ENCODE peak calls at places on chromosomes 16 and 17, in four cellular contexts. R is MM.1S; A is CD8-positive, alpha-beta T cell; Z is GM23338. L is an unnamed sample.

GRCh38 chr17:71237903-71238538 is 882.8 kb upstream of the SOX9 start:
- DNase-seq in R (no peak), Z (no peak), A (no peak), L (no peak)

GRCh38 chr16:54846761-54847160 is 83.9 kb upstream of the IRX5 start:
- DNase-seq in A (no peak), R (peak; percentile 79), Z (no peak), L (no peak)

GRCh38 chr16:1119129-1119528 is 23.1 kb upstream of the C1QTNF8 start:
- DNase-seq in A (no peak), R (no peak), Z (no peak), L (no peak)

GRCh38 chr16:68096491-68096890 is 11.3 kb downstream of the NFATC3 start:
- DNase-seq in R (no peak), A (no peak), Z (no peak), L (no peak)

GRCh38 chr16:3020604-3021448 is 658 bp downstream of the TNFRSF12A start:
- DNase-seq in R (peak; percentile 11), Z (peak; percentile 95), A (peak; percentile 71), L (peak; percentile 88)

GRCh38 chr17:11308550-11308949 is 67.5 kb downstream of the SHISA6 start:
- DNase-seq in Z (no peak), R (no peak), A (no peak), L (no peak)

GRCh38 chr17:33667052-33667509 is 374.0 kb upstream of the ASIC2 start:
- DNase-seq in A (no peak), Z (no peak), R (peak; percentile 63), L (no peak)

GRCh38 chr16:22757202-22757601 is 56.8 kb upstream of the HS3ST2 start:
- DNase-seq in Z (no peak), A (no peak), R (no peak), L (no peak)

GRCh38 chr16:50455288-50455845 is 86.6 kb upstream of the BRD7 start:
- DNase-seq in A (no peak), R (no peak), Z (no peak), L (no peak)

GRCh38 chr16:19363741-19364140 is 53.9 kb upstream of the TMC5 start:
- DNase-seq in Z (no peak), R (no peak), A (no peak), L (no peak)

GRCh38 chr17:323721-324139 is 28.9 kb downstream of the RPH3AL start:
- DNase-seq in A (no peak), R (no peak), Z (no peak), L (no peak)

GRCh38 chr17:43468746-43469544 is 14.8 kb upstream of the DHX8 start:
- DNase-seq in A (no peak), R (no peak), Z (no peak), L (no peak)

GRCh38 chr17:36731091-36731490 is 129.7 kb downstream of the MRM1 start:
- DNase-seq in Z (no peak), R (no peak), A (no peak), L (no peak)

GRCh38 chr17:64157669-64158180 is 27.8 kb upstream of the ERN1 start:
- DNase-seq in A (no peak), Z (peak; percentile 11), R (no peak), L (no peak)

DNA sequence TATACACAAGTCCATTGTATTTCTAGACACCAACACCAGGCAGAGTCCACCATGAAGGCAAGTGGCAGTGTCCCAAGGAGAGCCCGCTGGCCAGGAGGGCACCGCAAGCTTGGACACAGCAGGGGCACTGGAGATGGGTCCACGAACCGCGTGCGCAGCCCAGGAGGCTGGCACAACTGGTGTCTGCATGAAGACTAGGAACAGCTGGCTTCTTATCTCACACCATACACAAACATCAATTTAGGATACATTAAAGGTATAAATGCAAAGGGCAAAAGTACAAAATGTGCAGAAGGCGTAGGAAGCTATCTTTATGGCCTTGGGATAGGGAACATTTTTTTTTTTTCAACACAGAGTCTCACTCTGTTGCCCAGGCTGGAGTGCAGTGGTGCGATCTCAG is 52.4 kb downstream of the ANKRD11 start:
- DNase-seq in Z (no peak), A (no peak), R (no peak), L (no peak)
- H3K4me1 ChIP-seq in Z (peaks cover 54% of the 10 kb centered on the region), A (peaks cover 91% of the 10 kb centered on the region), R (no peaks in the 10 kb centered on the region), L (peaks cover 14% of the 10 kb centered on the region)

GRCh38 chr16:71648162-71648561 is 22.2 kb downstream of the MARVELD3 start:
- DNase-seq in R (no peak), A (no peak), Z (no peak), L (no peak)

GRCh38 chr16:71648921-71649320 is 22.9 kb downstream of the MARVELD3 start:
- DNase-seq in A (no peak), R (no peak), Z (peak; percentile 69), L (no peak)

GRCh38 chr16:71647391-71647790 is 21.4 kb downstream of the MARVELD3 start:
- DNase-seq in A (no peak), R (no peak), Z (no peak), L (no peak)

GRCh38 chr16:71645450-71645849 is 19.5 kb downstream of the MARVELD3 start:
- DNase-seq in R (peak; percentile 38), A (no peak), Z (peak; percentile 70), L (no peak)
- TF ChIP-seq CTCF in R (peak; percentile 57), A (no peak), Z (peak; percentile 75), L (no peak)

GRCh38 chr17:75548839-75549238 is 23.3 kb downstream of the LLGL2 start:
- DNase-seq in A (no peak), Z (no peak), R (no peak), L (no peak)
- H3K4me1 ChIP-seq in A (no peaks in the 10 kb centered on the region), Z (peaks cover 7% of the 10 kb centered on the region), R (no peaks in the 10 kb centered on the region), L (no peaks in the 10 kb centered on the region)

GRCh38 chr16:70611224-70611598 is 35.1 kb upstream of the IL34 start:
- DNase-seq in R (no peak), Z (peak; percentile 90), A (no peak), L (no peak)
- TF ChIP-seq CTCF in R (no peak), Z (peak; percentile 20), A (no peak), L (no peak)

DNA sequence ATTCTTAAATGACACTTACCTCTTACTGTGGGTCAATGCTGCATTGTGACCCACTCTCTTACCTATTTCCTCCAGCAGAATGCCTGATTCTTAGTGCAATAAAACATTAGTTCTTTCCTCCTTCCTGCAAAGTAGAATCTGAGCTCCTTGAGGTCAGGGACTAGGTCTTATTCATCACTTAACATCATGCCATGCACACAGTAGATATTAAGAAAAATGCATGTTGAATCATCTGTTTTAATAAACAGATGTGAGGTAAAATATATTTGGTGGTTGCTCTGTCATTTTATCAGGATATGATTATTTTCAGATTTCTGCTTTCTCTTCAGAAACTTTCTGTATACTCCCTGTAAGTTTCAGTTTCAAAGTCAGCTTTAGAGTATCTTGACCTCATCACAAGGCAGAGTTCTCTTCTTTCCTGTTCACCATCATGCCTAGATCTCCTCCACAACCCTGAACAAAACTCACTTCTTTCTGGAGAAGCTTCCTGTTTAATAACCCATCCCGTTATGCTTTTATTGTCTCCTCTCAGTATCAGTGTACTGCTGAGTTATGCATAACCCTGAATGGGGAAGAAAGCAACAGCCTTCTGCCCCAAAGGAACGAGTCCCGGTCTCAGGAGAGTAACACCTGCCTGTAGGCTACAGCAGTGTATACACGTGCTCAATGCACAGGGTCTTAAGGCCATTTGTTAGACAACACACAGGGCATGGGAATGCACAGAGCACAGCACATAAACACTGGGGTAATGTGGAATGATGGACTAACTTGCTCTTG is 30.3 kb upstream of the SUPT4H1 start:
- DNase-seq in Z (no peak), R (peak; percentile 78), A (no peak), L (no peak)
- H3K4me1 ChIP-seq in Z (peaks cover under 1% of the 10 kb centered on the region), R (peaks cover 32% of the 10 kb centered on the region), A (peaks cover 32% of the 10 kb centered on the region), L (no peaks in the 10 kb centered on the region)

GRCh38 chr17:80991645-80992076 is at the start of gene CHMP6:
- DNase-seq in A (peak; percentile 86), Z (peak; percentile 82), R (peak; percentile 73), L (peak; percentile 72)
- TF ChIP-seq CTCF in A (no peak), Z (no peak), R (no peak), L (peak; percentile 84)

GRCh38 chr16:89425523-89425922 is 64.8 kb downstream of the ANKRD11 start:
- DNase-seq in R (no peak), A (no peak), Z (no peak), L (no peak)
- H3K4me1 ChIP-seq in R (peaks cover 41% of the 10 kb centered on the region), A (peaks cover 64% of the 10 kb centered on the region), Z (peaks cover 46% of the 10 kb centered on the region), L (peaks cover 10% of the 10 kb centered on the region)

DNA sequence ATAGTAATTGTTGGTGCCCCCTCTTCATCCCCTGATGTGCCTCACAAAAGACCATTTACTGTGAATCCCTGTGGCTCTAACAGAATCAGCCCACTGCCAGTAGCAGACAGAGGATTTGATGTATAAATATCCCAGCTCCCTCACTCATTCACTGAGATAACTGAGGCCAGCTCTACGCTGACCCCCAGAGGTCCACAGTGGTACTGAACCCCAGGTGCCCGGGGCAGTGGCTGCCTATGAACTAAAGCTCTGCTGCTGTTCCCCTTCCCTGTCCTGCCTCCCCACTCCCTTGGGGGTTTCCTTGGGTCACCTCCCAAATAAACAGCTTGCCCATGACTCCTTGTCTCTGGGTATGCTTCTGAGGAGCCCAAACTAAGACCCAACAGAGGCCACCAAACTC is 295.8 kb downstream of the FOXL1 start:
- DNase-seq in A (no peak), Z (peak; percentile 74), R (no peak), L (no peak)
- TF ChIP-seq CTCF in A (no peak), Z (peak; percentile 82), R (peak; percentile 36), L (no peak)

L was measured in uterus.